ENCODE peak calls at places on chromosomes 7 and 10, in four cellular contexts. G is DMS53, Z is head of caudate nucleus, L is EL. D is an unnamed sample.

GRCh38 chr10:73357821-73358220 is 843 bp downstream of the CFAP70 start:
- DNase-seq in G (no peak), Z (no peak), L (no peak), D (no peak)

GRCh38 chr7:36207451-36208291 is 54.6 kb downstream of the EEPD1 start:
- DNase-seq in G (peak; percentile 8), Z (peak; percentile 46), L (peak; percentile 79), D (no peak)

GRCh38 chr7:157690833-157691382 is 354.1 kb downstream of the DNAJB6 start:
- DNase-seq in G (peak; percentile 97), Z (peak; percentile 57), L (peak; percentile 32), D (no peak)

GRCh38 chr10:100656479-100656878 is 88.9 kb upstream of the PAX2 start:
- DNase-seq in G (no peak), Z (no peak), L (no peak), D (no peak)

GRCh38 chr10:34959321-34959720 is 130.8 kb downstream of the CUL2 start:
- DNase-seq in G (peak; percentile 10), Z (no peak), L (no peak), D (no peak)

GRCh38 chr10:72800000-72800740 is 93.4 kb upstream of the OIT3 start:
- DNase-seq in G (peak; percentile 22), Z (no peak), L (peak; percentile 21), D (no peak)

GRCh38 chr10:27525819-27526218 is 21.7 kb downstream of the RAB18 start:
- DNase-seq in G (no peak), Z (no peak), L (peak; percentile 35), D (no peak)

GRCh38 chr7:147513451-147513850 is 1077.1 kb upstream of the C7orf33 start:
- DNase-seq in G (no peak), Z (no peak), L (no peak), D (no peak)

GRCh38 chr7:73528204-73528603 is 6.1 kb upstream of the BAZ1B start:
- DNase-seq in G (no peak), Z (no peak), L (no peak), D (no peak)

GRCh38 chr7:155869784-155870076 is 57.5 kb upstream of the SHH start:
- DNase-seq in G (no peak), Z (no peak), L (no peak), D (no peak)

GRCh38 chr7:104550362-104550761 is 222.0 kb downstream of the LHFPL3 start:
- DNase-seq in G (no peak), Z (no peak), L (peak; percentile 4), D (no peak)

GRCh38 chr10:129035052-129035805 is 431.8 kb upstream of the MGMT start:
- DNase-seq in G (no peak), Z (no peak), L (no peak), D (peak; percentile 50)

GRCh38 chr10:15476337-15476736 is 105.2 kb upstream of the FAM171A1 start:
- DNase-seq in G (no peak), Z (no peak), L (no peak), D (no peak)

GRCh38 chr7:114901771-114902170 is 20.1 kb upstream of the MDFIC start:
- DNase-seq in G (no peak), Z (no peak), L (peak; percentile 36), D (no peak)

GRCh38 chr7:54996391-54996790 is 22.4 kb upstream of the EGFR start:
- DNase-seq in G (no peak), Z (no peak), L (peak; percentile 14), D (no peak)

GRCh38 chr7:17559388-17559787 is 260.9 kb downstream of the AHR start:
- DNase-seq in G (peak; percentile 83), Z (no peak), L (no peak), D (no peak)

GRCh38 chr10:90695915-90696676 is 161.7 kb downstream of the HTR7 start:
- DNase-seq in G (peak; percentile 84), Z (no peak), L (no peak), D (no peak)

GRCh38 chr7:4399596-4399995 is 282.5 kb upstream of the FOXK1 start:
- DNase-seq in G (no peak), Z (no peak), L (no peak), D (no peak)

GRCh38 chr10:33129181-33129928 is 171.3 kb upstream of the ITGB1 start:
- DNase-seq in G (no peak), Z (no peak), L (peak; percentile 96), D (no peak)

GRCh38 chr10:2993636-2994035 is 73.7 kb upstream of the PFKP start:
- DNase-seq in G (no peak), Z (no peak), L (no peak), D (no peak)

GRCh38 chr7:117173001-117173400 is 149.9 kb downstream of the WNT2 start:
- DNase-seq in G (no peak), Z (no peak), L (no peak), D (no peak)

GRCh38 chr7:128066858-128067257 is 35.6 kb upstream of the LRRC4 start:
- DNase-seq in G (no peak), Z (no peak), L (no peak), D (no peak)

GRCh38 chr7:1170741-1171501 is 10.9 kb upstream of the ZFAND2A start:
- DNase-seq in G (no peak), Z (no peak), L (no peak), D (no peak)

GRCh38 chr7:159119026-159119741 is 25.5 kb downstream of the VIPR2 start:
- DNase-seq in G (no peak), Z (no peak), L (no peak), D (no peak)

GRCh38 chr7:105776986-105777910 is 99.2 kb downstream of the ATXN7L1 start:
- DNase-seq in G (no peak), Z (no peak), L (peak; percentile 62), D (no peak)

GRCh38 chr7:97298561-97298960 is 181.1 kb downstream of the SDHAF3 start:
- DNase-seq in G (peak; percentile 14), Z (no peak), L (peak; percentile 1), D (no peak)

GRCh38 chr10:31929986-31930675 is 1.5 kb upstream of the ARHGAP12 start:
- DNase-seq in G (peak; percentile 56), Z (no peak), L (peak; percentile 26), D (no peak)

GRCh38 chr10:61337741-61338140 is 115.4 kb downstream of the TMEM26 start:
- DNase-seq in G (no peak), Z (no peak), L (no peak), D (no peak)

GRCh38 chr7:100827330-100828226 is at the start of gene EPHB4:
- DNase-seq in G (peak; percentile 35), Z (no peak), L (peak; percentile 89), D (no peak)

GRCh38 chr7:101940830-101941229 is 123.4 kb downstream of the CUX1 start:
- DNase-seq in G (peak; percentile 29), Z (no peak), L (no peak), D (no peak)

GRCh38 chr10:132735341-132735775 is 50.6 kb downstream of the NKX6-2 start:
- DNase-seq in G (no peak), Z (no peak), L (no peak), D (no peak)

D was measured in KG1.